ENCODE peak calls at places on chromosomes 11 and 22, in eight cellular contexts. U, T, Z, Y, N, O, P and Q are unnamed samples.

GRCh38 chr11:44822369-44822768 is 95.6 kb downstream of the TSPAN18 start:
- DNase-seq in P (no peak), Z (no peak), N (no peak), T (no peak), Y (no peak), O (no peak), U (no peak), Q (no peak)

GRCh38 chr11:95279921-95280861 is 49.2 kb upstream of the SESN3 start:
- DNase-seq in T (no peak), Z (no peak), O (no peak), Y (no peak), N (no peak), U (no peak), P (peak), Q (no peak)

GRCh38 chr11:7579226-7579825 is 65.5 kb downstream of the PPFIBP2 start:
- DNase-seq in O (no peak), Y (no peak), P (no peak), U (peak), T (no peak), N (no peak), Z (no peak), Q (no peak)

GRCh38 chr11:6609502-6610015 is 2.5 kb downstream of the TAF10 start:
- DNase-seq in U (no peak), P (no peak), Z (no peak), N (no peak), T (no peak), O (no peak), Y (no peak), Q (no peak)

GRCh38 chr11:86800956-86801264 is 568 bp downstream of the PRSS23 start:
- DNase-seq in O (no peak), P (no peak), U (no peak), T (no peak), N (no peak), Y (no peak), Z (no peak), Q (no peak)

GRCh38 chr11:93025558-93026255 is 56.3 kb downstream of the MTNR1B start:
- DNase-seq in Z (no peak), T (no peak), O (no peak), U (no peak), N (no peak), P (no peak), Y (no peak), Q (no peak)

GRCh38 chr11:60848714-60849151 is 6.8 kb downstream of the CCDC86 start:
- DNase-seq in Z (no peak), Y (no peak), T (no peak), N (no peak), U (no peak), P (no peak), O (no peak), Q (no peak)

GRCh38 chr11:103043826-103044688 is 47.9 kb downstream of the DCUN1D5 start:
- DNase-seq in U (no peak), Z (no peak), O (no peak), N (no peak), T (no peak), P (no peak), Y (no peak), Q (no peak)

GRCh38 chr11:26867286-26867685 is 126.6 kb upstream of the FIBIN start:
- DNase-seq in U (no peak), T (no peak), N (no peak), P (no peak), Y (no peak), O (no peak), Z (no peak), Q (no peak)

GRCh38 chr11:132367293-132367692 is 996.9 kb downstream of the NTM start:
- DNase-seq in U (no peak), Y (no peak), P (no peak), T (no peak), O (no peak), Z (no peak), N (no peak), Q (no peak)

GRCh38 chr22:22886546-22886945 is 1.1 kb upstream of the IGLL5 start:
- DNase-seq in T (no peak), P (no peak), N (no peak), U (no peak), O (no peak), Z (no peak), Y (no peak), Q (no peak)

GRCh38 chr22:22853713-22854112 is 33.9 kb upstream of the IGLL5 start:
- DNase-seq in Z (no peak), N (no peak), O (no peak), P (no peak), U (no peak), T (no peak), Y (no peak), Q (no peak)

GRCh38 chr22:45124176-45124857 is 39.4 kb upstream of the NUP50 start:
- DNase-seq in Z (no peak), N (no peak), U (no peak), P (no peak), O (no peak), T (no peak), Y (no peak), Q (no peak)

GRCh38 chr11:18703001-18703763 is 4.6 kb downstream of the TMEM86A start:
- DNase-seq in U (no peak), Y (no peak), N (no peak), T (no peak), O (no peak), P (no peak), Z (no peak), Q (no peak)